ENCODE peak calls at places on chromosomes 1 and 21, in four cellular contexts. S is heart left ventricle, L is HCT116, Q is Peyer's patch. D is an unnamed sample. For H3K9me3, the result is how much of the 10 kb centered on the place peaks cover.

GRCh38 chr1:6942990-6943389 is 157.7 kb downstream of the CAMTA1 start:
- DNase-seq in L (no peak), S (no peak), Q (no peak), D (no peak)

GRCh38 chr1:84985365-84985764 is 11.5 kb downstream of the MCOLN2 start:
- DNase-seq in S (no peak), L (no peak), Q (no peak), D (no peak)

GRCh38 chr1:30274937-30275621 is 448.3 kb downstream of the MATN1 start:
- DNase-seq in S (peak), Q (no peak), L (no peak), D (no peak)

GRCh38 chr1:37169743-37170275 is 135.5 kb upstream of the GRIK3 start:
- DNase-seq in Q (no peak), S (no peak), L (no peak), D (no peak)

GRCh38 chr1:210883821-210884220 is 250.1 kb downstream of the KCNH1 start:
- DNase-seq in Q (no peak), S (no peak), L (no peak), D (no peak)

GRCh38 chr1:17355898-17356297 is 16.1 kb upstream of the PADI6 start:
- DNase-seq in S (no peak), L (no peak), Q (peak), D (no peak)

GRCh38 chr1:202101182-202101581 is 21.5 kb upstream of the GPR37L1 start:
- DNase-seq in L (no peak), S (no peak), Q (no peak), D (no peak)

GRCh38 chr1:109296782-109297181 is 10.0 kb downstream of the MYBPHL start:
- DNase-seq in S (no peak), Q (no peak), L (no peak), D (no peak)

GRCh38 chr1:100455478-100456072 is 82.4 kb upstream of the GPR88 start:
- DNase-seq in S (no peak), L (no peak), Q (no peak), D (no peak)

GRCh38 chr1:89972024-89972423 is 22.9 kb upstream of the ZNF326 start:
- DNase-seq in S (no peak), Q (no peak), L (no peak), D (no peak)

GRCh38 chr1:238722812-238723211 is 663.6 kb upstream of the CHRM3 start:
- DNase-seq in L (no peak), Q (no peak), S (no peak), D (no peak)

GRCh38 chr1:212860713-212861581 is 2.9 kb downstream of the FLVCR1 start:
- DNase-seq in Q (no peak), S (no peak), L (no peak), D (no peak)

GRCh38 chr1:229024528-229025119 is 246.3 kb upstream of the RAB4A start:
- DNase-seq in Q (no peak), L (peak), S (no peak), D (peak)

GRCh38 chr1:86914998-86915736 is 732 bp downstream of the HS2ST1 start:
- DNase-seq in L (no peak), S (peak), Q (peak), D (peak)

GRCh38 chr1:82538876-82539275 is 738.1 kb downstream of the ADGRL2 start:
- DNase-seq in L (no peak), S (no peak), Q (no peak), D (no peak)

GRCh38 chr21:38965910-38966504 is 160.3 kb downstream of the ETS2 start:
- DNase-seq in L (no peak), Q (peak), S (no peak), D (peak)

GRCh38 chr1:118209648-118210047 is 24.6 kb upstream of the SPAG17 start:
- DNase-seq in L (no peak), S (no peak), Q (no peak), D (no peak)

GRCh38 chr1:226495716-226496115 is 52.8 kb upstream of the STUM start:
- DNase-seq in S (no peak), L (no peak), Q (no peak), D (no peak)

GRCh38 chr1:170530972-170531757 is 801 bp upstream of the GORAB start:
- DNase-seq in L (no peak), Q (no peak), S (no peak), D (peak)

GRCh38 chr1:15680131-15680530 is 4.0 kb upstream of the PLEKHM2 start:
- DNase-seq in Q (no peak), L (no peak), S (no peak), D (no peak)

GRCh38 chr1:28417441-28418277 is 48.1 kb downstream of the PHACTR4 start:
- DNase-seq in S (no peak), L (peak), Q (no peak), D (no peak)

GRCh38 chr1:15852036-15852827 is 4.7 kb downstream of the SPEN start:
- DNase-seq in L (no peak), Q (no peak), S (no peak), D (no peak)

GRCh38 chr1:101129975-101130374 is 104.4 kb upstream of the DPH5 start:
- DNase-seq in Q (no peak), S (no peak), L (no peak), D (no peak)

GRCh38 chr1:23559985-23560755 is 869 bp upstream of the ID3 start:
- DNase-seq in Q (no peak), S (no peak), L (no peak), D (no peak)

GRCh38 chr1:9628541-9629444 is 22.7 kb upstream of the PIK3CD start:
- DNase-seq in L (no peak), Q (no peak), S (no peak), D (no peak)

GRCh38 chr1:39896909-39897685 is 4.6 kb downstream of the MYCL start:
- DNase-seq in Q (no peak), S (no peak), L (no peak), D (no peak)

GRCh38 chr1:223650465-223650864 is 15.0 kb downstream of the CAPN8 start:
- DNase-seq in Q (no peak), L (no peak), S (no peak), D (no peak)

GRCh38 chr1:10361515-10361914 is 37.3 kb upstream of the PGD start:
- DNase-seq in Q (no peak), S (peak), L (no peak), D (no peak)

GRCh38 chr1:210257698-210258395 is 25.3 kb downstream of the SERTAD4 start:
- DNase-seq in S (no peak), Q (no peak), L (no peak), D (no peak)

GRCh38 chr1:151905070-151905442 is 4.3 kb downstream of the THEM4 start:
- DNase-seq in L (no peak), Q (no peak), S (no peak), D (no peak)

GRCh38 chr21:41610042-41610839 is 102.3 kb upstream of the TMPRSS2 start:
- DNase-seq in L (peak), S (peak), Q (peak), D (peak)

GRCh38 chr1:28510350-28511223 is 4.7 kb downstream of the RCC1 start:
- DNase-seq in S (no peak), L (no peak), Q (no peak), D (no peak)

GRCh38 chr1:22753396-22754083 is 42.9 kb downstream of the EPHB2 start:
- DNase-seq in Q (no peak), L (no peak), S (no peak), D (peak)

GRCh38 chr1:171142081-171142450 is 43.0 kb upstream of the FMO2 start:
- DNase-seq in L (no peak), S (peak), Q (no peak), D (peak)

GRCh38 chr1:115768549-115768948 is at the start of gene CASQ2:
- DNase-seq in L (no peak), Q (no peak), S (peak), D (no peak)

GRCh38 chr1:92399076-92399475 is 87.6 kb downstream of the GFI1 start:
- DNase-seq in S (no peak), L (no peak), Q (no peak), D (no peak)

GRCh38 chr21:39156024-39156423 is 27.2 kb downstream of the PSMG1 start:
- DNase-seq in S (no peak), L (no peak), Q (no peak), D (no peak)

GRCh38 chr1:37946703-37947360 is at the start of gene INPP5B:
- DNase-seq in L (peak), S (peak), Q (peak), D (peak)

GRCh38 chr1:247060771-247061170 is 17.8 kb downstream of the ZNF670 start:
- DNase-seq in L (no peak), S (no peak), Q (no peak), D (no peak)

DNA sequence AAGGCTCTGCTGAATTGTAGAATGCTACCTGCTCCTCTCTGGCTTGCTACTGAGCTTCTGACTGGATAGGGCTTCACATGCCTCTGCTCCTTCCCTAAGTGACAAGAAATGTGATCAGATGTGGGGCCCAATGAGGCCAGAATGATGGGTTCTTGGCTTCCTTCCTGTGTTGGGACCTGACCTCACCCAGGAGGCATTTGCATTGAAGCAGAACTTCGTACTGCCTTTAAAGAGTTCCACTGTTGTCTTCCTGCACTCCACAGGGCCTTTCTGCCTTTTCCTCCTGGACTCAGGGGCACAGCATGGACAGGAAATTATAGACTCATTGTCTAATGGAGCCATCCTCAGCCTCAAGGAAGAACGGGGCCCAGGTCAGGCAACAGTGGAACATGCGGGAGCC is 14.3 kb downstream of the ZNF670 start:
- DNase-seq in S (no peak), L (no peak), Q (no peak), D (no peak)
- H3K9me3 ChIP-seq in S (under half), L (under half), Q (under half), D (under half)

GRCh38 chr21:46351476-46352155 is 27.7 kb downstream of the PCNT start:
- DNase-seq in S (no peak), L (no peak), Q (no peak), D (no peak)

GRCh38 chr21:46352913-46353312 is 29.0 kb downstream of the PCNT start:
- DNase-seq in Q (no peak), S (no peak), L (no peak), D (no peak)

GRCh38 chr21:46350571-46350970 is 26.6 kb downstream of the PCNT start:
- DNase-seq in L (no peak), Q (no peak), S (no peak), D (no peak)

GRCh38 chr21:46350981-46351380 is 27.0 kb downstream of the PCNT start:
- DNase-seq in L (no peak), S (no peak), Q (no peak), D (no peak)

GRCh38 chr21:46352156-46352499 is 28.2 kb downstream of the PCNT start:
- DNase-seq in L (no peak), S (no peak), Q (no peak), D (no peak)
- H3K4me3 ChIP-seq in L (no peak), S (no peak), Q (no peak), D (no peak)

GRCh38 chr21:31801551-31802234 is 69.8 kb upstream of the SCAF4 start:
- DNase-seq in L (no peak), Q (no peak), S (no peak), D (no peak)

GRCh38 chr21:31803039-31804007 is 69.5 kb upstream of the HUNK start:
- DNase-seq in L (no peak), S (no peak), Q (no peak), D (no peak)

GRCh38 chr21:31795992-31796391 is 64.1 kb upstream of the SCAF4 start:
- DNase-seq in L (no peak), Q (no peak), S (no peak), D (no peak)

GRCh38 chr21:31802331-31802730 is 70.4 kb upstream of the SCAF4 start:
- DNase-seq in Q (no peak), S (no peak), L (no peak), D (no peak)

GRCh38 chr21:31798842-31799691 is 67.1 kb upstream of the SCAF4 start:
- DNase-seq in Q (no peak), L (no peak), S (no peak), D (no peak)
- TF ChIP-seq POLR2A in Q (no peak), L (no peak), S (no peak), D (no peak)

GRCh38 chr1:2956571-2956970 is 64.7 kb upstream of the ACTRT2 start:
- DNase-seq in S (no peak), Q (no peak), L (no peak), D (no peak)
- H3K9me3 ChIP-seq in S (under half), Q (under half), L (under half), D (under half)

GRCh38 chr1:41371630-41372599 is 10.7 kb downstream of the FOXO6 start:
- DNase-seq in L (no peak), Q (no peak), S (peak), D (no peak)
- H3K4me3 ChIP-seq in L (no peak), Q (no peak), S (no peak), D (no peak)